ENCODE peak calls at places on chromosome 15, in four cellular contexts. Y is H9; K is CD4-positive, alpha-beta T cell; Q is fibroblast of lung. D is an unnamed sample. For H3K9me3, the result is how much of the 10 kb centered on the place peaks cover.

GRCh38 chr15:60511351-60512157 is 32.6 kb upstream of the ICE2 start:
- DNase-seq in Y (no peak), K (no peak), Q (peak), D (no peak)

GRCh38 chr15:29924750-29925149 is 102.5 kb upstream of the TJP1 start:
- DNase-seq in Y (peak), K (no peak), Q (peak), D (peak)

GRCh38 chr15:59605994-59606393 is 5.6 kb upstream of the GCNT3 start:
- DNase-seq in Y (no peak), K (no peak), Q (no peak), D (no peak)

GRCh38 chr15:69143756-69144436 is 16.5 kb upstream of the GLCE start:
- DNase-seq in Y (no peak), K (no peak), Q (peak), D (no peak)

GRCh38 chr15:84715442-84716035 is 400 bp downstream of the SEC11A start:
- DNase-seq in Y (no peak), K (no peak), Q (peak), D (peak)

GRCh38 chr15:86623236-86623635 is 543.6 kb downstream of the AGBL1 start:
- DNase-seq in Y (no peak), K (no peak), Q (no peak), D (no peak)

GRCh38 chr15:69679623-69680228 is 227.1 kb downstream of the RPLP1 start:
- DNase-seq in Y (no peak), K (no peak), Q (no peak), D (no peak)

GRCh38 chr15:97708252-97708651 is 252.3 kb upstream of the ARRDC4 start:
- DNase-seq in Y (no peak), K (no peak), Q (no peak), D (no peak)

GRCh38 chr15:48778338-48778730 is 32.5 kb downstream of the CEP152 start:
- DNase-seq in Y (no peak), K (no peak), Q (no peak), D (no peak)

GRCh38 chr15:68376447-68377060 is 55.4 kb downstream of the ITGA11 start:
- DNase-seq in Y (peak), K (no peak), Q (no peak), D (no peak)

GRCh38 chr15:81155375-81156218 is 21.5 kb downstream of the CFAP161 start:
- DNase-seq in Y (no peak), K (peak), Q (peak), D (peak)

GRCh38 chr15:40247406-40247971 is 8.6 kb downstream of the PAK6 start:
- DNase-seq in Y (no peak), K (no peak), Q (no peak), D (no peak)

GRCh38 chr15:92751528-92751927 is 96.0 kb upstream of the FAM174B start:
- DNase-seq in Y (no peak), K (no peak), Q (no peak), D (no peak)

GRCh38 chr15:56915888-56916287 is 2.6 kb upstream of the TCF12 start:
- DNase-seq in Y (no peak), K (no peak), Q (no peak), D (no peak)

GRCh38 chr15:64622410-64623260 is 152.8 kb downstream of the RBPMS2 start:
- DNase-seq in Y (no peak), K (peak), Q (no peak), D (no peak)

GRCh38 chr15:66864871-66865281 is 162.8 kb downstream of the SMAD6 start:
- DNase-seq in Y (no peak), K (no peak), Q (no peak), D (no peak)

GRCh38 chr15:81293728-81294500 is 30.0 kb downstream of the STARD5 start:
- DNase-seq in Y (no peak), K (peak), Q (no peak), D (no peak)

GRCh38 chr15:30905821-30906220 is 2.1 kb downstream of the FAN1 start:
- DNase-seq in Y (no peak), K (no peak), Q (no peak), D (no peak)

GRCh38 chr15:56371495-56372147 is 6.4 kb downstream of the TEX9 start:
- DNase-seq in Y (no peak), K (no peak), Q (no peak), D (no peak)

GRCh38 chr15:45168286-45168685 is 19.5 kb downstream of the SHF start:
- DNase-seq in Y (no peak), K (no peak), Q (no peak), D (no peak)

GRCh38 chr15:45169608-45170480 is 17.9 kb downstream of the SHF start:
- DNase-seq in Y (peak), K (no peak), Q (no peak), D (no peak)

GRCh38 chr15:45168751-45169551 is 18.8 kb downstream of the SHF start:
- DNase-seq in Y (no peak), K (no peak), Q (no peak), D (no peak)

GRCh38 chr15:45166792-45167630 is 20.8 kb downstream of the SHF start:
- DNase-seq in Y (peak), K (peak), Q (peak), D (peak)

DNA sequence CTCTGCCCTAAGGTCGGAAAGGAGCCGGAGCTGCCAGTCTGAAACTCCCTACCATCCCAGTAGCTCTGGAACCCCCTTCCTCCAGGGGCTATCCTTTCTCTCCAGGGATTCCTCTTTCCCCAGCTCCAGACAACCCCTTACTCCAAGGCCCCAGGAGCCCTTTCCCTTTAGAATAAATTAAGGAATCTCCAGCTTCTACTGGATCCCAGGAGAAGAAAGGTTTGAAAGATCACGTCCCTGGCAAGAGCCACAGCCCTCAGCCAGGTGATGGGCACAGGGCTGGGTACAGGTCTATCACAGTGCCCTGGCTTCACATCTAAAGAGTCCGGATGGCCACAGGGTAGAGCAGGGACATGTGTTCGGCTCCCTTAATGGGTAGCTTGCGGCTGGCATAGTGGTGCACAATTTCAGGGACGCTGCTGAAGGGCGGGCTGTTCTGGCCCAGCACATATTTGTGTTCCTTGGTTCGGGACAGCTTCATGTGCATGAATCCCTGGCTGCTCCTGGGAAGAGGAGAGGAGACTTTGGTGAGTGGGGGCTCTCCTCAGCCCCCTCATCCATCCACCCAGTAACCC is 20.0 kb downstream of the SHF start:
- DNase-seq in Y (no peak), K (no peak), Q (no peak), D (no peak)
- TF ChIP-seq CTCF in Y (no peak), K (no peak), Q (no peak), D (no peak)

GRCh38 chr15:83153288-83153687 is 45.8 kb downstream of the TM6SF1 start:
- DNase-seq in Y (no peak), K (no peak), Q (peak), D (no peak)
- H3K27ac ChIP-seq in Y (no peak), K (no peak), Q (no peak), D (no peak)

DNA sequence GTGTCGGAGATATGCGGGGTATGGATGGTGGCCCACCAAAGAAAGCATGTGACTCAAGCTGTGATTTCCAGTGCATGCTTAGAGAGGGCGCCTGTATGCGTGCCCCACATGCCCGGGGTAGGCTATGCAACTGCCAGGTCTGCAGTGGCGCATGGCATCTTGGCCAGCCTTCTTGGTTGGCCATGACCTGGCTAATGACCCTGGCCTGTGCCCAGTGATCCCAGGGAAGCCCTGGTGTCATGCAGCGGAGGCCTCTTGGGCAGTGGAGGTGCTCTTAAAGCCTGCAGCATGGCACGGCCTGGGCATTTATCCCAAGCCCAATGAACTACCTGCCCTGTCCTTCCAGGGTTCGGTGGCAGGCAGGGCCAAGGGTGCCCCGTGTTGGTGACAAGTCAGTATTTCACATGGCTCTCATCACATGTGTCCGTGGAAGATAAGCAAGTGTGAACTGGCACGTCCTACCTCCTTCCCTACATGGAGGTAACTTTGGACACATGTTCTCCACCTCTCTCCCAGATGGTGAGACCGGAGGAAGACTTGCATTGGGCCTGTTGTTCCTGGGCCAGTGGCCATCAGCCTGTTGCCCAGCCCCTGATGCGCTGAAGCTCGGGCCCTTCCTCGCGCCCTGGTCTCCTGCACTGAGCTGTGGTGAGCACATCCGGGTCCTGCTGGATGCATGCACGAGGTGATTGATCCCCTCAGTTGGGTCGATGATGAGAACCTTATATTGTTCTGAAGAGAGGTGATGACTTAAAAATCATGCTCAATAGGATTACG is 192.0 kb downstream of the UBE3A start:
- DNase-seq in Y (peak), K (no peak), Q (no peak), D (peak)
- H3K9me3 ChIP-seq in Y (under half), K (under half), Q (under half), D (under half)

GRCh38 chr15:78075490-78076230 is 1.9 kb downstream of the TBC1D2B start:
- DNase-seq in Y (peak), K (no peak), Q (peak), D (peak)

GRCh38 chr15:78079296-78080087 is 2.0 kb upstream of the TBC1D2B start:
- DNase-seq in Y (no peak), K (no peak), Q (no peak), D (no peak)

GRCh38 chr15:78077053-78077859 is at the start of gene TBC1D2B:
- DNase-seq in Y (peak), K (peak), Q (peak), D (peak)

GRCh38 chr15:78077860-78078187 is 313 bp upstream of the TBC1D2B start:
- DNase-seq in Y (no peak), K (no peak), Q (peak), D (no peak)

GRCh38 chr15:78076231-78077052 is 1.1 kb downstream of the TBC1D2B start:
- DNase-seq in Y (no peak), K (no peak), Q (peak), D (no peak)
- TF ChIP-seq CTCF in Y (peak), K (no peak), Q (peak), D (no peak)

GRCh38 chr15:58520936-58521292 is 89.1 kb downstream of the LIPC start:
- DNase-seq in Y (no peak), K (no peak), Q (no peak), D (no peak)

GRCh38 chr15:58522865-58523264 is 91.1 kb downstream of the LIPC start:
- DNase-seq in Y (no peak), K (no peak), Q (no peak), D (no peak)

GRCh38 chr15:58520464-58520863 is 88.7 kb downstream of the LIPC start:
- DNase-seq in Y (no peak), K (no peak), Q (no peak), D (no peak)

GRCh38 chr15:58522391-58522790 is 90.6 kb downstream of the LIPC start:
- DNase-seq in Y (no peak), K (no peak), Q (no peak), D (peak)

DNA sequence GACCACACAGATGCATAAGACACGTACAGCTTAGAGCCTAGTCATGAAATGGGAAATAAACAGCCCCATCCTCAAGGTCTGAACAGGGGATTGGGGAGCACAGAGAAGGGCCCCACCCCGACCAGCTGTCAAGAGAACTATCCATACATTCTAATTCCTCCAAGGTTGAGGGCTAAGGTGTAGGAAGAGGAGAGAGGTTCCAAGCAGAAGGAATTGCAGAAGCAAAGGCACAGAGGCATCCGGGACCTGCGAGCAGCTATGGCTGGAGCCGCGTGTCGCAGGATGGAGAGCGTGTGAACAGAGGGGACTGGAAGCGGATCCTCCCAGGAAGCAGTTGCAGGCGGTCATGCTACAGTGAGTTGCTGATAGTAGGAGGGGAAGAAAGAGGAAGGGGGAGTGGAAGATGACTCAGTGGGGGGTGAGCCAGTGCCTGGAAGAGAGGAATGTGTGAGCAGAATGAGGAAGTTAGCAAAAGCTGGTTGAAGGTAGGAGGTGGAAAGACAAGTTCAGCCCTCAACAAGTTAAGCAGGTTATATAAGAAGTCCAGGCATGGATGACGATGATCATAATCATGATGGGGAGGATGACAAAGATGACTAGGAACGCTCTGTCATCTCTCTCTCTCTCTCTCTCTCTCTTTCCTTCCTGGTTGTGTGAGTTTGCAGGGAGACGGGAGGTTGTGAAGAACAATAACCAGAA is 89.7 kb downstream of the LIPC start:
- DNase-seq in Y (peak), K (no peak), Q (peak), D (peak)
- H3K27ac ChIP-seq in Y (no peak), K (no peak), Q (no peak), D (peak)

DNA sequence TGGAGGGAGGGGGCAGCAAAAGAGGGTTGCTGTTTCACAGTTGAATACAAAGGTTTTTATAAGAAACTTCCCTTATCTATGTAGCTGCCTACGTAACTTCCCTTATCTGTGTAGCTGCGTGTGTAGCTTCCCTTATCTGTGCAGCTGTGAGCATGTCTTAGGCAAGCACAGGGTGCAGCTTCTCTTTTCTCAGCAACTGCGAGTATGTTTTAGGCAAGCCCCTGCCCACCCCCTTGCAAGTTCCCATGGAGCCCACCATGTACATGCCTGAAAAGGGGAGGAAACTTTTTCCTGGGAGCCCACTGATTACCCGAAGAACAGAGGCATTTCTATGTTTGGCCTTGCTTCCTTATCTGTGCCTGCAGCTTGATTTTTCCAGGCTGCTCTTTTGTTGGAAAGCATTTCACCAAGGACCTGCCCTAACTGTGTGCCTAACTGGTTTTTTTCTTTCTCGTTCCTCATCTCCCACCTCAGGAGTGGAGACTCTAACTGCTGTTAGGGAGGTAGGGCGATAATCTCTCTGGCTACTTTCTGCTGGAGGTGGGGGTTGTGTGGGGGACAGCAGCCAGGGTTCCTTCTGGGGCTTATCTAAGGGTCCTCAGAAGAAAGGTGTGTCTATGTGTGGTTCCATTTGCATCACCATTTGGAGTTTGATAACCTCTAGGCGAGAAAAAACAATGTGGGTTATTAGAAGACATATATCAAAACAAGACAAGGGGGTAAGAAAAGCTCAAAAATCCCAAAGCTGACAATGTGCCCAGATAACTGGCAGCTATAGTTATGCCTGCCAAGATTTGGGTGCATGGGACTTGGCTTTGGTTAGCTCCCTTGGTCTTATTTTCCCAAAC is 26.0 kb downstream of the SORD start:
- DNase-seq in Y (no peak), K (no peak), Q (no peak), D (no peak)
- H3K9me3 ChIP-seq in Y (under half), K (under half), Q (under half), D (under half)